ENCODE peak calls at places on chromosomes 3 and 15, in nine cellular contexts. S is WTC11, W is kidney, Q is lower lobe of right lung, C is GM13976, K is MCF 10A, E is astrocyte of the spinal cord, G is OCI-LY7, T is BJ. O is an unnamed sample.

GRCh38 chr15:69854521-69855171 is 243.1 kb downstream of the TLE3 start:
- DNase-seq in Q (no peak), K (no peak), T (no peak), E (peak), S (no peak), C (no peak), W (no peak), G (no peak), O (no peak)

GRCh38 chr15:38187646-38188313 is 64.9 kb upstream of the SPRED1 start:
- DNase-seq in T (no peak), C (no peak), K (no peak), S (no peak), W (no peak), E (no peak), G (no peak), Q (no peak), O (no peak)

GRCh38 chr3:195517030-195517429 is 26.1 kb downstream of the PPP1R2 start:
- DNase-seq in C (no peak), W (no peak), E (no peak), Q (no peak), T (no peak), K (no peak), S (no peak), G (no peak), O (no peak)

GRCh38 chr15:58269455-58270414 is 131.6 kb downstream of the AQP9 start:
- DNase-seq in C (peak), T (no peak), S (peak), E (peak), Q (no peak), W (no peak), K (peak), G (peak), O (peak)

GRCh38 chr15:73075151-73075859 is 23.0 kb downstream of the NEO1 start:
- DNase-seq in W (no peak), G (no peak), Q (no peak), T (no peak), C (no peak), K (peak), S (no peak), E (peak), O (no peak)

GRCh38 chr3:168040624-168041208 is 55.0 kb downstream of the GOLIM4 start:
- DNase-seq in W (no peak), Q (no peak), G (peak), C (no peak), T (no peak), E (peak), S (peak), K (peak), O (no peak)

GRCh38 chr3:28117598-28117997 is 123.8 kb upstream of the CMC1 start:
- DNase-seq in W (no peak), G (no peak), E (no peak), T (no peak), Q (no peak), C (no peak), K (no peak), S (no peak), O (no peak)

GRCh38 chr3:36843065-36844051 is 79.0 kb upstream of the DCLK3 start:
- DNase-seq in W (no peak), K (peak), Q (no peak), S (peak), G (peak), E (peak), T (no peak), C (peak), O (peak)

GRCh38 chr15:65212097-65212496 is 824 bp upstream of the CILP start:
- DNase-seq in Q (no peak), K (peak), T (no peak), E (no peak), C (peak), G (peak), S (peak), W (no peak), O (peak)

GRCh38 chr3:103210583-103210982 is 775.8 kb downstream of the ZPLD1 start:
- DNase-seq in G (no peak), K (no peak), T (no peak), W (no peak), S (no peak), C (no peak), E (peak), Q (no peak), O (no peak)

GRCh38 chr15:80677041-80677440 is 18.1 kb upstream of the ABHD17C start:
- DNase-seq in G (no peak), T (no peak), C (no peak), W (no peak), E (no peak), Q (no peak), S (no peak), K (no peak), O (no peak)

GRCh38 chr15:80679805-80680175 is 15.3 kb upstream of the ABHD17C start:
- DNase-seq in W (no peak), Q (no peak), S (no peak), C (no peak), E (no peak), K (no peak), G (no peak), T (no peak), O (no peak)

GRCh38 chr15:80682201-80682600 is 12.9 kb upstream of the ABHD17C start:
- DNase-seq in T (no peak), K (no peak), W (no peak), E (no peak), C (no peak), G (no peak), S (no peak), Q (no peak), O (no peak)

GRCh38 chr15:80674245-80674614 is 20.9 kb upstream of the ABHD17C start:
- DNase-seq in Q (no peak), G (no peak), S (no peak), E (no peak), T (no peak), K (peak), W (no peak), C (peak), O (no peak)

DNA sequence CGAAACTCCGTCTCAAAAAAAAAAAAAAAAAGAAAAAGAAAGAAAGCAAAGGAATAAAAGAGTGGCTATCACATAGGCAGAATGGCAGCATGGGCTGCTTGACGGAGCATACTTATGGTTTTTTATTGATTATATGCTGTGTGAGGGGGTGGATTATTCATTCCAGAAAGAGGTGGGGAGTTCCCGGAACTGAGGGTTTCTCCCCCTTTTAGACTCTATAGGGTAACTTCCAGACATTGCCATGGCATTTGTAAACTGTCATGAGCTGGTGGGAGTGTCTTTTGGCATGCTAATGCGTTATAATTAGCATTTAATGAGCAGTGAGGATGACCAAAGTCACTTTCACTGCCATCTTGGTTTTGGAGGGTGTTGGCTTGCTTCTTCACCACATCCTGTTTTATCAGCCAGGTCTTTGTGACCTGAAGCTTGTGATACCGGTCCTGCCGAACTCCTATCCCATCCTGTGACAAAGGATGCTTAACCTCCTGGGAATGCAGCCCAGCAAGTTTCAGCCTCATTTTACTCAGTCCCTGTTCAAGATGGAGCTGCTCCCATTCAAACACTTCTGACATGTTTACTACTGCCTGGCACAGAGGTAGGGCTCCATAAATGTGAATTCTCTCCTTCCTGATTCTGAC is 15.8 kb upstream of the ABHD17C start:
- DNase-seq in G (no peak), K (no peak), W (no peak), C (no peak), S (no peak), T (no peak), E (no peak), Q (no peak), O (no peak)
- TF ChIP-seq CTCF in G (no peak), K (no peak), W (no peak), C (no peak), S (no peak), T (no peak), E (no peak), Q (no peak), O (no peak)

GRCh38 chr3:194141415-194142155 is 5.6 kb downstream of the HES1 start:
- DNase-seq in Q (peak), G (peak), E (peak), S (peak), C (peak), W (peak), T (no peak), K (peak), O (peak)
- TF ChIP-seq CTCF in Q (no peak), G (no peak), E (no peak), S (no peak), C (no peak), W (no peak), T (no peak), K (no peak), O (no peak)

GRCh38 chr15:74958320-74958907 is 1.8 kb upstream of the RPP25 start:
- DNase-seq in W (peak), T (no peak), C (peak), S (peak), G (no peak), K (no peak), E (no peak), Q (peak), O (no peak)
- TF ChIP-seq CTCF in W (peak), T (peak), C (no peak), S (no peak), G (no peak), K (no peak), E (no peak), Q (peak), O (no peak)

GRCh38 chr3:114093596-114093995 is 37.1 kb downstream of the QTRT2 start:
- DNase-seq in T (no peak), K (peak), G (no peak), W (no peak), Q (no peak), S (no peak), E (peak), C (no peak), O (no peak)
- TF ChIP-seq CTCF in T (no peak), K (no peak), G (no peak), W (no peak), Q (no peak), S (no peak), E (no peak), C (no peak), O (no peak)

DNA sequence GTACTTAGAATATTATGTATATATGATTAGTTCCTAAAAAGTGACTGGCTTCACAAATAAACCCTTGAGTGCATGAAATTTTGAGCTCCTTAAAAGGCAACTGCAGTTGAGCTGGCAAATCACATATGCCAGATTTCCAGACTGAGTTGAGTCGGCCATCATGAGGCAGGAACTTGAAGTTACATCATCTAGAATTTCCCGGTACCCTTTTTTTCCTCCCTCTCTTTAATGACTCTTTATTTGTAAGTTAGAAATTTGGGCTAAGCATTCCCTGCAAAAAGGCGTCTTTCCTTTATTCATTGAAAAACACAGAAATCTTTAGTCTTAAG is 162.6 kb downstream of the FNDC3B start:
- DNase-seq in G (no peak), E (peak), K (peak), S (no peak), T (no peak), W (no peak), Q (no peak), C (no peak), O (no peak)
- TF ChIP-seq CTCF in G (no peak), E (no peak), K (no peak), S (no peak), T (peak), W (no peak), Q (no peak), C (no peak), O (no peak)

O was measured in GM13977.